ENCODE peak calls at places on chromosomes 6 and 20, in six cellular contexts. E, N, B, H, X and C are unnamed samples.

GRCh38 chr20:54194724-54195438 is 13.0 kb upstream of the PFDN4 start:
- DNase-seq in E (no peak), N (no peak), B (peak; percentile 31), H (no peak), X (no peak), C (no peak)

GRCh38 chr6:76565932-76566331 is 493.5 kb upstream of the IMPG1 start:
- DNase-seq in E (no peak), N (no peak), B (no peak), H (no peak), X (no peak), C (no peak)

GRCh38 chr20:35005463-35005961 is 49.8 kb downstream of the MYH7B start:
- DNase-seq in E (peak; percentile 67), N (no peak), B (no peak), H (peak; percentile 25), X (no peak), C (no peak)

GRCh38 chr6:112183271-112183671 is 71.1 kb downstream of the LAMA4 start:
- DNase-seq in E (no peak), N (no peak), B (no peak), H (no peak), X (no peak), C (no peak)

GRCh38 chr6:14108571-14109410 is 8.8 kb upstream of the CD83 start:
- DNase-seq in E (no peak), N (no peak), B (no peak), H (peak; percentile 88), X (no peak), C (no peak)

GRCh38 chr6:152110878-152111820 is 303.7 kb downstream of the ESR1 start:
- DNase-seq in E (no peak), N (no peak), B (no peak), H (no peak), X (no peak), C (no peak)

GRCh38 chr6:12111271-12111670 is 99.2 kb downstream of the HIVEP1 start:
- DNase-seq in E (no peak), N (no peak), B (no peak), H (no peak), X (no peak), C (no peak)

GRCh38 chr6:33075568-33076405 is at the start of gene HLA-DPB1:
- DNase-seq in E (no peak), N (peak; percentile 50), B (peak; percentile 61), H (no peak), X (peak; percentile 52), C (no peak)

GRCh38 chr6:134211297-134211696 is 106.6 kb downstream of the SGK1 start:
- DNase-seq in E (no peak), N (no peak), B (no peak), H (no peak), X (no peak), C (no peak)

GRCh38 chr6:21180155-21180554 is 413.4 kb upstream of the SOX4 start:
- DNase-seq in E (no peak), N (no peak), B (no peak), H (no peak), X (no peak), C (no peak)

DNA sequence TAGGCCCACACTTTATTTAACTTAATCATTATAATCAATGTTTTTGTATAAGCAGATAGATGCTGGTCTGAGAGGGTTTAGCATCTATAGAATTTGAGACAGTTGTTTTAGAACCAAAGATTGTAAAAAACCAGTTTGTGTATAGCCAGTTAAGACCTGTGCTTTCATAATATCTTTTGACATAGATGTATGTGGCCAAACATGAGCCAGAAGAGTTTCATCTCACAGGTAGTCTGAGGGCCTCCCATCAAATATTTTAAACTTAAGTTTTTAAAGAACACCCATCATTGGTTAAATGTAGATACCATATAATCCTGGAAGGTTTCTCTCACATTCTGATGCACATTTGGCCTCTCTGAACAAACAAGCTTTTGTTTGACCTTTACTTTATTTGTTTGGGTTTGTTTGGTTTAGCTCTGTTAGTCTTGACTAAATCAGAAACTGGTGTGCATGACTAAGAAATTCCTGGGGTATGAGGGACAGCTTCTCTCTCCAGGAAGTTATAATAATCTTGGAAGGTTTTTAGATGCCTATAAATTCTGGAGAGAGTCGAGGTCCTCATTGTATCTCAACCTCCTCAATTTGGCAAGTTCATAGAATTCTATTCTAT is 58.0 kb upstream of the TMEM200A start:
- DNase-seq in E (no peak), N (no peak), B (peak; percentile 23), H (no peak), X (no peak), C (no peak)
- H3K4me3 ChIP-seq in E (no peak overlapping the region), N (no peak overlapping the region), B (no peak overlapping the region), H (no peak overlapping the region), X (no peak overlapping the region), C (no peak overlapping the region)

DNA sequence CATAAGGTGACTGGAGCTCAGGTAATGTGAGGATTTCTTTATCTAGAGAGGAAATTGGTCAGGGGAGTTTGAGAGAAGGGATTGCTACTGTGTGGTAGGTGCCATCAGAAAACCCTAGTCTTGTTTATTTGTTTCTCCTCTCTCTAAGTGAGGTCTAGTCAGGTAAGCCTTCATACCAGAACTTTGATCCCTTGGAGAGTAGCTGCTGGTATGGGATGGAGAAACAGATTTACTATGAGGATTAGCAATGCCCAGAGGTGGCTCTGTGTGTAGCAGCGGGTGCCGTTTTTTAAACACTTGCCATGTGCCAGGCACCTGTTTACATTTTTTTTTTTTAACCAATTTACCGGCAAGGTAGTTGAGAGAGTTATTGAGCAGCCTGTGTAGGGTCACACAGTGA is 19.5 kb downstream of the CMTR1 start:
- DNase-seq in E (no peak), N (no peak), B (no peak), H (no peak), X (no peak), C (no peak)
- H3K36me3 ChIP-seq in E (peaks cover 57% of the 10 kb centered on the region), N (peaks cover 15% of the 10 kb centered on the region), B (no peaks in the 10 kb centered on the region), H (peaks cover 91% of the 10 kb centered on the region), X (peaks cover 10% of the 10 kb centered on the region), C (peaks cover 1% of the 10 kb centered on the region)

GRCh38 chr20:2400290-2400689 is 19.6 kb downstream of the TGM6 start:
- DNase-seq in E (no peak), N (no peak), B (no peak), H (no peak), X (no peak), C (no peak)

GRCh38 chr20:2401527-2401926 is 20.8 kb downstream of the TGM6 start:
- DNase-seq in E (no peak), N (no peak), B (no peak), H (no peak), X (no peak), C (no peak)

GRCh38 chr20:2399390-2399789 is 18.7 kb downstream of the TGM6 start:
- DNase-seq in E (no peak), N (no peak), B (no peak), H (no peak), X (no peak), C (no peak)

GRCh38 chr20:2403291-2404052 is 22.8 kb downstream of the TGM6 start:
- DNase-seq in E (no peak), N (no peak), B (no peak), H (no peak), X (no peak), C (no peak)

GRCh38 chr20:2402271-2402980 is 21.7 kb downstream of the TGM6 start:
- DNase-seq in E (no peak), N (peak; percentile 45), B (peak; percentile 22), H (no peak), X (peak; percentile 34), C (no peak)
- TF ChIP-seq CTCF in E (peak; percentile 66), N (peak; percentile 58), B (peak; percentile 30), H (no peak), X (peak; percentile 60), C (peak; percentile 41)

DNA sequence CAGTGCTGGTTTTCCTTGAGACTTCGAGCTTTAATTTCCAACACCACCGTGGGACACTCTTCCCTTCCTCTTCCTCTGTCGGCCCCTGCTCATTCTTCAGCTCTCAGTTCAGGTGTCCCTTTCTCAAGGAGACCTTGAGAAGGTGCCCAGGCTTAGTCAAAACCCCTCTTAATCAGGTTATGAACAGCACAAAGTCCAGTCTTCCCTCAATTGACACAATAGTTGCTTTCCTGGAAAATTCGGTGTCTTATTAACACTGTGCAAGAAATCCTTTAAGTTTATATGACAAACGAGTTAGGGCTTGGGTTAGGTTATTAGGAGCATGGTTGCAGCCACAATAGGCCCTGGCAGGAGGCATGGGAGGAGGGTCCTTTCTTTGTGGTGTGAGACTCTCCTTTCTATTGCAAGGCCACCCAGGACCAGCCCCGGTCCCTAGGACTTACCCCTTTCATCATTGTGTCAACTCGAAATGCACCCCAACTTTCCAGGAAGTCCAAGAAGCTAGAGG is 1.5 kb upstream of the NSFL1C start:
- DNase-seq in E (no peak), N (no peak), B (no peak), H (no peak), X (no peak), C (no peak)
- H3K4me3 ChIP-seq in E (no peak overlapping the region), N (no peak overlapping the region), B (no peak overlapping the region), H (no peak overlapping the region), X (no peak overlapping the region), C (no peak overlapping the region)

GRCh38 chr6:159772196-159772595 is 10.4 kb downstream of the ACAT2 start:
- DNase-seq in E (no peak), N (no peak), B (no peak), H (no peak), X (no peak), C (no peak)
- H3K36me3 ChIP-seq in E (peaks cover 96% of the 10 kb centered on the region), N (peaks cover 82% of the 10 kb centered on the region), B (no peaks in the 10 kb centered on the region), H (peaks cover 100% of the 10 kb centered on the region), X (peaks cover 4% of the 10 kb centered on the region), C (no peaks in the 10 kb centered on the region)

GRCh38 chr6:34233867-34234266 is 2.8 kb upstream of the HMGA1 start:
- DNase-seq in E (no peak), N (no peak), B (no peak), H (no peak), X (no peak), C (no peak)

GRCh38 chr6:34237316-34237721 is 646 bp downstream of the HMGA1 start:
- DNase-seq in E (no peak), N (no peak), B (peak; percentile 64), H (no peak), X (no peak), C (no peak)

GRCh38 chr6:34234667-34235604 is 1.7 kb upstream of the HMGA1 start:
- DNase-seq in E (no peak), N (peak; percentile 98), B (peak; percentile 76), H (no peak), X (no peak), C (no peak)

GRCh38 chr6:34236423-34237315 is at the start of gene HMGA1:
- DNase-seq in E (peak; percentile 86), N (peak; percentile 96), B (peak; percentile 94), H (peak; percentile 91), X (no peak), C (no peak)

DNA sequence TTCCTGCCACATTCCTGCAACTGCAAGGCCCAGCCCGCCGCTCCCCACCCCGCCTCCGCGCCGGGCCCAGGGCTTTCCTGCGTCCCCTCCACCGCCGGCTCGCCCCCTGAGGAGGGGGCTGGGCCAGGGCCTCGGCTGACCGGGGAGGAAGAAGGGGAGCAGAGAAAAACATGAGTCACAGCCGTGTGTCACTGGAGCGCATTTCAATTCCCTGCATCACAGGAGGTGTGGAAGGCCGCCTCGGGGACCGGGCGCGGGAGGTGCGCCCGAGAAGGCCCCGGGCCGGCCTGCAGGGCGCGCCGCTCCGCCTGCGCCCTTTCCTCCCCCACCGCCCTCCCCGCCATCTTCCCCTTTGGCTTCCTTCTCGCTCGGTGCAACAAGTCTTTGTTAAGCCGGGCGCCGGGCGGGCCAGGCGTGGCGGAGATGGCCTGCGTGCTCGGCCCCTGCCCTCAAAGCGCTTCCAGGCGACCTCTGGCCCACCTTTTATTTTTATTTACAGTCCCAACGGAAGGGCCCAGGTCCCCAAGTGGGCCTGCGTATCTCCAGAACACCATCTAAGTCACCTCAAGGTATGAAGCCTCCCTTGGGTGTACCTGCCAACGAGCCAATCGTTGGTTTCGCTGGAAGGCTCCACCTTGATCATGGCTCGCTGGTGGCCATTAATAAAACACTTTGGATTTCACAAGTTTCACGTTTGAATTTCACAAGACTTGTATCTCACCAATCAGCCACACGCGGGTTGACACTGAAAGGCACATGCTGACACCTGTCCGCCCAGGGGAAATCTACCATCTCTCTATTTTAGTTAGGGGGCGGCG is 859 bp upstream of the HMGA1 start:
- DNase-seq in E (peak; percentile 86), N (peak; percentile 95), B (peak; percentile 86), H (peak; percentile 74), X (no peak), C (peak; percentile 77)
- TF ChIP-seq CTCF in E (no peak), N (no peak), B (peak; percentile 3), H (no peak), X (peak; percentile 2), C (no peak)